ENCODE peak calls at places on chromosomes 5 and 9, in four cellular contexts. H, B, C and O are unnamed samples.

GRCh38 chr5:108642170-108642906 is 105.4 kb upstream of the FER start:
- DNase-seq in C (peak), B (peak), H (peak), O (peak)

GRCh38 chr5:92380069-92380770 is 997.1 kb upstream of the ARRDC3 start:
- DNase-seq in C (no peak), B (peak), H (no peak), O (no peak)

GRCh38 chr5:107736608-107737007 is 65.9 kb upstream of the EFNA5 start:
- DNase-seq in B (peak), H (no peak), C (no peak), O (peak)

GRCh38 chr9:94002316-94003140 is 47.4 kb upstream of the BARX1 start:
- DNase-seq in B (peak), C (peak), H (peak), O (peak)

GRCh38 chr9:89743576-89744254 is 138.9 kb downstream of the GADD45G start:
- DNase-seq in B (no peak), H (no peak), C (no peak), O (no peak)

GRCh38 chr9:88593537-88594185 is 58.7 kb downstream of the NXNL2 start:
- DNase-seq in H (peak), C (peak), B (peak), O (peak)

GRCh38 chr9:121944741-121945191 is 148.3 kb downstream of the TTLL11 start:
- DNase-seq in B (peak), C (no peak), H (peak), O (peak)

GRCh38 chr9:98990181-98990870 is 46.6 kb downstream of the COL15A1 start:
- DNase-seq in C (no peak), B (no peak), H (no peak), O (no peak)

GRCh38 chr5:179186801-179187200 is 126.6 kb downstream of the ZNF354C start:
- DNase-seq in C (no peak), H (no peak), B (no peak), O (no peak)

GRCh38 chr5:63963080-63963735 is 963 bp upstream of the HTR1A start:
- DNase-seq in C (peak), H (peak), B (peak), O (peak)

GRCh38 chr9:85522459-85523092 is 219.2 kb downstream of the AGTPBP1 start:
- DNase-seq in B (peak), C (no peak), H (peak), O (peak)

GRCh38 chr9:136587944-136588662 is 42.3 kb upstream of the NOTCH1 start:
- DNase-seq in B (no peak), H (peak), C (no peak), O (no peak)

GRCh38 chr5:36398137-36398536 is 96.4 kb upstream of the RANBP3L start:
- DNase-seq in H (peak), B (peak), C (no peak), O (no peak)

GRCh38 chr5:146890733-146891440 is 12.3 kb upstream of the PPP2R2B start:
- DNase-seq in B (no peak), C (no peak), H (peak), O (no peak)

GRCh38 chr5:173954671-173955605 is 34.0 kb upstream of the C5orf47 start:
- DNase-seq in B (peak), C (peak), H (no peak), O (peak)

GRCh38 chr5:65329266-65329665 is 152.5 kb downstream of the ADAMTS6 start:
- DNase-seq in B (peak), C (no peak), H (peak), O (no peak)

GRCh38 chr9:109307380-109308240 is 13.2 kb downstream of the EPB41L4B start:
- DNase-seq in H (no peak), B (no peak), C (no peak), O (no peak)

GRCh38 chr9:13557724-13558123 is 278.2 kb upstream of the MPDZ start:
- DNase-seq in C (no peak), H (no peak), B (no peak), O (no peak)

GRCh38 chr9:127057970-127058644 is 64.3 kb downstream of the ANGPTL2 start:
- DNase-seq in C (no peak), B (no peak), H (no peak), O (no peak)

GRCh38 chr5:77239126-77239741 is 28.8 kb downstream of the PDE8B start:
- DNase-seq in C (no peak), H (peak), B (no peak), O (peak)

GRCh38 chr9:92180669-92181181 is 65.5 kb upstream of the SPTLC1 start:
- DNase-seq in C (no peak), H (peak), B (peak), O (peak)

GRCh38 chr9:97293207-97293721 is 14.2 kb upstream of the CCDC180 start:
- DNase-seq in H (peak), B (peak), C (no peak), O (peak)

GRCh38 chr9:123584202-123585176 is 228.5 kb downstream of the CRB2 start:
- DNase-seq in H (no peak), C (no peak), B (no peak), O (no peak)

GRCh38 chr9:123742009-123742767 is 187.7 kb downstream of the DENND1A start:
- DNase-seq in B (peak), H (peak), C (no peak), O (no peak)

GRCh38 chr5:39426136-39426535 is 1.4 kb upstream of the DAB2 start:
- DNase-seq in B (no peak), C (no peak), H (no peak), O (no peak)

DNA sequence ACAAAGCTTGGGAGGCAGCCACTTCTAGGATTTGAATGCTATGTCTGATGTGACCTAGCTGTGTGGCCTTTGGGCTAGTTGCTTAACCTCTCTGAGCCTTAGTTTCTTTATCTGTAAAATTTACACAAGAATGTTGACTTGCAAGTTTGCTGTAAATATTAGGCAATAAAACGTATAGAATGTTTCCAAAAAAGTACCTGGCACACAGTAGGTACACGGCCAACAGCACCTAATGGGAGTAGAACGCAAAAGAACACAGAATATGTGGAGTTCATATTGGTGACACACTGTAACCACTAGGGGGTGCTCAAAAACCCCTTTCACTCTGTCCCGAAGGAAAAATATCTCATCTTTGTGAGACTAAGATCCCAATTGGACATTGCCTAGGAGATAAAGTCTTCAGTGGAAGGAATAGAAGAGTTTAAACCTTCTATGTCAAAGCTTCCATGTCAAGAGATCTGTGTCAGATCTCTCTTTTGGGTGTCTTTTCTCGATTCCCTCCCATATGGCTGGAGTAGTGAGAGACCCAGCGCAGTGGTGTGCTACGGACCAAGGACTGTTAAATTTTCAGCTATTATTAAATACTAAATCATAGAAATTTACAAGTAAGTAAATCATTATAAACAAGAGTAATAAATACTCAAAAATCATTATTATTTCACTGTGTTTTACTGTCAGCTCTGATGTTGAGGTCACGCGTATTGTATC is 145.4 kb upstream of the RAD23B start:
- DNase-seq in C (no peak), H (peak), B (peak), O (no peak)
- TF ChIP-seq CTCF in C (peak), H (peak), B (peak), O (peak)

DNA sequence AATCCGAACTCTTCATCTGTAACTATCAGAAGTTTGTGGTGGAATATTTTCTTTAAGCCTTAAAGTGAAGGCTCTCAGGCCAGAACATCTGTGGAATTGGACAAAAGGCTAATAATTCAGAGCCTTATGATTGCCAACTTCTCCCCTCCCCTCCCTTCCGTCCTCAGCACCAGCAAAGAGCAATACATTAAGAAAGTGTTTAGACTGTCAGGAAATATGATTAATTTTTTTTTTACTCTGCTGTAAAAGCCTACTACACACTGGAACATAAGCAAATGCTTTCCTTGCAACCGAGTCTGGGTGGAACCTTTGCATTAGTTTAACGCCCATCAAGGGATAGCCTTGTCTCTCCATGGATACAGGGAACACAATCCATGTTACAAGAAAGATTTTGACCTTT is 110.3 kb upstream of the TARS1 start:
- DNase-seq in B (no peak), C (no peak), H (peak), O (no peak)
- H3K4me3 ChIP-seq in B (no peak), C (no peak), H (no peak), O (no peak)

GRCh38 chr9:135410831-135411473 is 68.6 kb upstream of the PPP1R26 start:
- DNase-seq in B (no peak), C (no peak), H (no peak), O (no peak)
- TF ChIP-seq CTCF in B (no peak), C (no peak), H (no peak), O (no peak)

GRCh38 chr5:93609756-93610155 is 26.7 kb downstream of the NR2F1 start:
- DNase-seq in B (no peak), H (no peak), C (no peak), O (no peak)

GRCh38 chr5:93610581-93611167 is 27.7 kb downstream of the NR2F1 start:
- DNase-seq in C (no peak), H (no peak), B (no peak), O (no peak)

GRCh38 chr5:93611900-93612898 is 29.2 kb downstream of the NR2F1 start:
- DNase-seq in B (peak), C (no peak), H (no peak), O (no peak)

GRCh38 chr5:93607367-93608258 is 24.6 kb downstream of the NR2F1 start:
- DNase-seq in B (peak), C (no peak), H (peak), O (peak)

GRCh38 chr5:93611510-93611899 is 28.5 kb downstream of the NR2F1 start:
- DNase-seq in H (no peak), C (no peak), B (no peak), O (no peak)
- H3K4me3 ChIP-seq in H (no peak), C (peak), B (no peak), O (no peak)

DNA sequence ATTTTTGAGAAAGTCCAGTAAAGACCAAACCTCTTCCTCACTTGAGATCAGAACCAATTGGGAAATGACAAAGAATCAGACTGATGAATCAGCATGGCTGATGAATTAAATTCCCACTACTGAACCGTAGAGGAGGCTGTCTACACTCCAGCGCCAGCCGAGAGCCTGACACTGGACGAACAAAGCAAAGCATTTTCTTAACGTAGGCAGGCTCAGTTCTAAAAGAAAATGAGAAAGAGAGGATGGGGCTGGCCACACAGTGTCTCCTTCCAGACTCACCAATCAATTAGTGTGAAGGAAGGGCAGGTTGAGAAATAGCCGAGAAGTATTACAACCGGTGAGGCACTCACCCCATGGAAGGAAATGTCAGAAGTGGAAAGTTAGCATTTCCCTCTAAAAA is 49.4 kb downstream of the ITGA1 start:
- DNase-seq in C (no peak), B (no peak), H (peak), O (peak)
- TF ChIP-seq CTCF in C (no peak), B (no peak), H (peak), O (peak)

DNA sequence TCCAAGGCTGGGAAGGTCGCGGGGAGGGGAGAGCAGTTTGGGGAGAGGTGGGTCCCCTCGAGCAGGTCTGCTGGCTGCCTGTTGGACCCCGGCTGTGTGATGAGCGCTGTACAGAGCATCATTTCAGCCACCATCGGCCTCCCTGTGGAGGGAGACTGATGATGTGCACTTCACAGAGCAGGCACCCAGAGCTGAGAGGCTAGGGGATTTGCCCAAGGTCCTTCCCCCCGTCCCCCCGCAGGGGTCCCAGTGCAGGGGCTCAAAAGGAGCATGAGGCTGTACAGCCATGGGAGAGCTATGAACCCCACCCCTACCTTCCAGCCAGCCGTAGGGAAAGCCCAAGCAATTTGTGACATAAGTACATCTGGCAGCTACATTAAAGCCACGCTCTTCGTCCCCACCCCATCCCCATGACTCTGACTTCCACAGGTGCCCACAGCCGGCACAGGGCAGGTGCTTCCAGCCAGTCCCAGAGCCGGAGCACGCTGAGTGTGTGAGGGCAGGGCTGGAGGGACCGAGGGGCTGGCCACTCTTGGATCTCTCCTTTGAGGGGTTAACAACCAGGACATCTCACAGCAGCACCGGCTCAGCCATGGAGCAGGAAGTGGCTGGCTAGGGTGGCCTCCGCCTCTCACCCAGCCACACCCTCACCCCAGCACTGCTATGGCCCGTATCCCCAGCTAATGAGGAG is 2.3 kb upstream of the FAM78A start:
- DNase-seq in H (no peak), B (no peak), C (no peak), O (no peak)
- H3K4me3 ChIP-seq in H (no peak), B (no peak), C (peak), O (no peak)

GRCh38 chr9:22228542-22228941 is 218.1 kb upstream of the DMRTA1 start:
- DNase-seq in H (peak), C (no peak), B (peak), O (no peak)
- TF ChIP-seq CTCF in H (peak), C (no peak), B (peak), O (peak)

DNA sequence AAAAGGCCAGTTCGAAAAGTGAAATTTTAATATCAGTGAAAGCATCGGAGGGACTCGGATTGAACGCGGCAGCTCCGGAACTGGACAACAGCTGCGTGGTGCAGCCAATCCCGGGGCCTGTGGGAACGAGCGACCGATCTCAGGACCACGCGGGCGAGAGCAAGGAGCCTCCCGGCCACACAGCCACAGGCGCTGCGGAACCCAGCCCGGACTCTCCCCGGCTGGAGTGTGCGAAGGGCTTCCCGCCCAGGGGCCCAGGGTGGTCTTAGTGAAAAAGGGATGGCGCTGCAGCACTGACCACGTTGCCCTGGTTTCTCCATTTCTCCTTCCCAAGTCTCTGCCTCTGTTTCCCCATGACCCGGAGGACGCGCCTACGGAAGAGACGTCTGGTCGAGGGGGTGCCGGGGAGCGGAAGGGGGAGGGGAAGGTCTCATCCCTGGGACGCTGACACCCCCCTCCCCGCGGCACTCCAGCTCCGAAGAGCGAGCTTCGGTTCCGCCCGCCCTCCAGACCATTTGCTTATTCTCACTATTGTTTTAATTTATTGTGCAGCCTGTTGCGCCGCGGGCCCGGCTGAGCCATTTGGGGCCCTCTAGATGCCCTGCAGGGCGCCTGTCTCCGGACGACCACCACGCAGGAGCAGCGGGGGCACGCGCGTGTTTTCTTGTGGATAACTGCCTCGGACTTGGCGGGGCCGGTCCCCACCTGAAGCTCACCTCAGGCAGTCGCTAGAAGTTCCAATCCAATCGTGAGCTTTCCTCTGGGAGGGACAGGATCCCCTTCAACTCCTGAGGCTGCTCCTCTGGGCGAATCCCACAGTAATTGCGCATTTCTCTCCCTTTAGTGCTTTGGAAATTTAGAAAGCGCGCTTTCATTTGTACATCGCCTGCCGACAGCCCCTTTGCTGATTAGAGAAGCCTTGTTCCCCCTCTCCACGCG is 303.0 kb downstream of the PARP8 start:
- DNase-seq in C (no peak), H (no peak), B (no peak), O (no peak)
- H3K4me3 ChIP-seq in C (peak), H (no peak), B (peak), O (no peak)

DNA sequence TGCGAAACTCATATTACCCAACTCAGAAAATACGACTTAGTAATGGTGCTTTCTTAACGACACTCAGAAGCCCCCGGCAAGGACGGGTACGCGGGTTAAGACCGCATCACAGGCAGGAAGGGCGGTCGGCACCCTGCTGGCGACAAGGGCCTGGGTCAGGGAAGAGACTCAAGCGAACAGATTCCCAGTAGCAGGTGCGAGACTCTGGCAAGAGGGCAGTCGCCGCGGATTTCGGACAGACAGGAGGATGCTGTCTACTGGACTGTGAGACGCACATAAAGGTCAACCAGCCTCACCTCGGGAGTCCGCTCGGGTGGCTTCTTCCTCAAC is 398 bp downstream of the RAPGEF6 start:
- DNase-seq in C (no peak), H (peak), B (peak), O (peak)
- TF ChIP-seq CTCF in C (no peak), H (no peak), B (peak), O (peak)